ENCODE peak calls at places on chromosomes 13 and 19, in ten cellular contexts. J, P, T, S, N, L, W, X, R and A are unnamed samples.

GRCh38 chr13:32031815-32032345 is 306 bp downstream of the FRY start:
- DNase-seq in J (no peak), P (no peak), T (no peak), S (no peak), N (no peak), L (no peak), W (no peak), X (no peak), R (no peak), A (no peak)

GRCh38 chr19:35784401-35785086 is 9.2 kb downstream of the ARHGAP33 start:
- DNase-seq in J (no peak), P (no peak), T (no peak), S (no peak), N (no peak), L (no peak), W (no peak), X (no peak), R (no peak), A (no peak)

GRCh38 chr19:2477141-2477710 is 1.3 kb downstream of the GADD45B start:
- DNase-seq in J (peak; percentile 66), P (no peak), T (peak; percentile 73), S (peak; percentile 50), N (peak; percentile 68), L (peak; percentile 59), W (peak; percentile 34), X (no peak), R (peak; percentile 47), A (peak; percentile 27)

GRCh38 chr13:59701261-59701660 is 462.5 kb downstream of the DIAPH3 start:
- DNase-seq in J (no peak), P (no peak), T (no peak), S (no peak), N (no peak), L (no peak), W (no peak), X (no peak), R (no peak), A (no peak)

GRCh38 chr13:33548065-33548464 is 262.5 kb upstream of the STARD13 start:
- DNase-seq in J (no peak), P (no peak), T (no peak), S (no peak), N (no peak), L (no peak), W (no peak), X (no peak), R (no peak), A (peak; percentile 11)

GRCh38 chr13:60402022-60402421 is 5.0 kb downstream of the TDRD3 start:
- DNase-seq in J (no peak), P (no peak), T (no peak), S (no peak), N (no peak), L (no peak), W (peak; percentile 5), X (no peak), R (no peak), A (no peak)

GRCh38 chr19:10643968-10644290 is 10.2 kb upstream of the ILF3 start:
- DNase-seq in J (no peak), P (no peak), T (no peak), S (no peak), N (no peak), L (no peak), W (no peak), X (no peak), R (no peak), A (no peak)

GRCh38 chr19:46610851-46611770 is 10.0 kb downstream of the CALM3 start:
- DNase-seq in J (peak; percentile 10), P (peak; percentile 11), T (peak; percentile 15), S (no peak), N (no peak), L (peak; percentile 29), W (peak; percentile 36), X (no peak), R (no peak), A (peak; percentile 89)

GRCh38 chr19:12847159-12848139 is 9.1 kb downstream of the MAST1 start:
- DNase-seq in J (peak; percentile 79), P (peak; percentile 72), T (peak; percentile 88), S (peak; percentile 91), N (peak; percentile 93), L (peak; percentile 92), W (peak; percentile 73), X (no peak), R (peak; percentile 75), A (peak; percentile 83)

GRCh38 chr19:42397315-42398166 is 7.4 kb upstream of the CNFN start:
- DNase-seq in J (no peak), P (no peak), T (no peak), S (no peak), N (no peak), L (no peak), W (no peak), X (no peak), R (no peak), A (no peak)

GRCh38 chr19:13882841-13883240 is 5.9 kb downstream of the NANOS3 start:
- DNase-seq in J (no peak), P (no peak), T (no peak), S (no peak), N (no peak), L (no peak), W (no peak), X (no peak), R (no peak), A (no peak)

GRCh38 chr19:13884726-13885591 is 8.0 kb downstream of the NANOS3 start:
- DNase-seq in J (no peak), P (peak; percentile 35), T (peak; percentile 81), S (no peak), N (peak; percentile 87), L (no peak), W (no peak), X (no peak), R (peak; percentile 49), A (no peak)

GRCh38 chr19:13881692-13882418 is 4.9 kb downstream of the NANOS3 start:
- DNase-seq in J (peak; percentile 69), P (peak; percentile 46), T (peak; percentile 63), S (no peak), N (no peak), L (peak; percentile 54), W (peak; percentile 39), X (no peak), R (no peak), A (peak; percentile 76)

GRCh38 chr19:13882419-13882795 is 5.5 kb downstream of the NANOS3 start:
- DNase-seq in J (no peak), P (no peak), T (no peak), S (no peak), N (no peak), L (no peak), W (no peak), X (no peak), R (no peak), A (no peak)

DNA sequence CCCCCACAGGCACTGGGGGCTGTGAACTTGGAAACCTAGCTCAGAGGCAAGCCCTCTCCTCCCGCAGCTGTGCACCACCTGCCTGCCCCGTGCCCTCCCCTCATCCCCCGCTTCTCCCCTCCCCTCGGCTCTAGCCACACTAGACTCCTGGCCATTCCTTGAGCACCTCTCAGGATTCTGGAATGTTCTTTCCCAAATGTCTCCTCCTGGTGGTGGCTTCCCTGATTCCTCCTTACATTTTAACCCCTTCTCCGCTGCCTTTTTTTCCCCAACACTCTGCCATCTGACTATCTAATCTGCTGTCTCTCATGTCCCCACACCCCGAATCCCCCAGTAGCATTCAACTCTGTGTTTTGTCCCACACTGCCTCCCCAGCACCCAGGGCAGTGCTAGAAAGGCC is 6.7 kb downstream of the NANOS3 start:
- DNase-seq in J (no peak), P (no peak), T (no peak), S (no peak), N (no peak), L (no peak), W (no peak), X (no peak), R (no peak), A (no peak)
- TF ChIP-seq CTCF in J (no peak), P (no peak), T (no peak), S (no peak), N (no peak), L (no peak), W (peak; percentile 29), X (peak; percentile 44), R (no peak), A (no peak)

GRCh38 chr13:29543230-29544215 is 52.0 kb downstream of the SLC7A1 start:
- DNase-seq in J (no peak), P (no peak), T (no peak), S (no peak), N (no peak), L (no peak), W (peak; percentile 60), X (no peak), R (no peak), A (peak; percentile 89)
- TF ChIP-seq POLR2A in J (no peak), P (no peak), T (no peak), S (no peak), N (no peak), L (no peak), W (no peak), X (no peak), R (no peak), A (no peak)

DNA sequence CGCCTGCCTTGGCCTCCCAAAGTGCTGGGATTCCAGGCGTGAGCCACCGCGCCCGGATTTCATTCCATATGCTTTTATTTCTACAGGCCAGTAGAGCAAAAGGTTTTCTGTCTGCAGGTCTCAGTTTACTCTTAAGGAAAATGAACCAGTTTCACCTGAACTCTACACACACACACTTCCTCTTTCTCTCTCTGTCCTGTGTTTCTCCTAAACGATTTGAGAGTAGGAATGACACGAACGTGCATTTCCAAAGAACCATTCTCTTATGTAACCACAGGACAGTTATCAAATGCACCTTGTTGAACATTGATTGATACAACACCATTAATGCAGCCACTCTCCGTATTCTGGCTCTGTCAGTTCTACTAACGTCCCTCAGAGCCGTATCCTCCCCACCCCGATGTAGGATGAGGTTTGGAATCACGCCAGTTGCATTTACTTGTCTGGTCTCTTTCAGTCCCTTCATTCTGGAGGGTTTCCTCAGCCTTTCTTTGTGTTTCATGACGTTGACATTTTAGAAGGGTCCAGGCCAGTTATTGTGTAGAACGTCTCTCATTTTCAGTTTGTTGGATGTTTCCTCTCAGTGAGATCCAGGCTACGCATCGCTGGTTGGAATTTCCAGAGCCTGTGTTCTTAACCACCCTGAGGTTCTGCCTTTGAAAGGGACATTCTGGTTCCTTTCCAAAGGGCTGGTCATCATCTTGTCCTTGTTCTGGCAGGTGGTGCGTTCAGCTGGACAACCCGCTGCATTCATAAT is 36.0 kb downstream of the BICRA start:
- DNase-seq in J (no peak), P (no peak), T (no peak), S (no peak), N (no peak), L (no peak), W (no peak), X (no peak), R (no peak), A (no peak)
- H3K4me3 ChIP-seq in J (no peak overlapping the region), P (no peak overlapping the region), T (no peak overlapping the region), S (no peak overlapping the region), N (no peak overlapping the region), L (no peak overlapping the region), W (no peak overlapping the region), X (no peak overlapping the region), R (no peak overlapping the region), A (no peak overlapping the region)

DNA sequence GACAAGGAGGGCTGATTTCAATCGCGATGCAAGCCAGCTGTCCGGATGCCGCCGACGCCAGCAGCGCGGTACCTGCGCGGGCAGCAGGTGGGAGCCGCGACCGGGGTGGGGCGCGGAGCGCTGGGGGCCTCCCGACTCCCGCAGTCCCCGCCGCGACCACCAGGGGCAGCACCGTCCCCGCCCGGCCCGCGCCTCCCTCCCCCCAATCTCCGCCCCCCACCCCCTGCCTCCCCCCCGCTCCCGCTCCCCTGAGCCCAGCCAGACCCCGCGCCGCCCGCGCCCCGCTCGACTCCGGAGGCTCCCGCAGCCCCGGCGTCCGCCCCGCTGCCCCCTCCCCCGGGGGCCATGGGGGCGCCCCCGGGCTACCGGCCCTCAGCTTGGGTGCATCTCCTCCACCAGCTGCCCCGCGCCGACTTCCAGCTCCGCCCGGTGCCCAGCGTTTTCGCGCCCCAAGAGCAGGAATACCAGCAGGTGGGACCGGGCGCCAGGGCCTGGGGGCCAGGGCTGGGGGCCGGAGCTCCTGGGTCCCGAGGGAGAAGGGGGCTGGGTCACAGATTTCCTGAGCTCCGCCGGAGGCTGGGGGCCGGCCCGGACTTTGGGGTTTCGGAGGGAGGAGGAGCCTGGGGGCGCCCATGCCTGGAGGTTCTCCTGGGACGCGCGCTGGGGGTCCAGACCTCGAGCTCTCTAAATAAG is at the start of gene TTYH1:
- DNase-seq in J (no peak), P (no peak), T (no peak), S (no peak), N (no peak), L (no peak), W (no peak), X (no peak), R (no peak), A (no peak)
- TF ChIP-seq CTCF in J (peak; percentile 6), P (peak; percentile 68), T (no peak), S (no peak), N (no peak), L (no peak), W (no peak), X (peak; percentile 31), R (peak; percentile 17), A (no peak)